ENCODE peak calls at places on chromosomes 4 and X, in six cellular contexts. One of them, this sample, is unnamed.

GRCh38 chrX:15749642-15750610 is 11.9 kb downstream of the CA5B start:
- DNase-seq in hepatocyte: no peak
- DNase-seq in heart right ventricle: no peak
- DNase-seq in testis: peak
- DNase-seq in left ventricle myocardium inferior: peak
- DNase-seq in pancreas: no peak
- DNase-seq in this sample: no peak

GRCh38 chr4:106268731-106269272 is 47.2 kb downstream of the TBCK start:
- DNase-seq in testis: no peak
- DNase-seq in left ventricle myocardium inferior: no peak
- DNase-seq in hepatocyte: no peak
- DNase-seq in pancreas: no peak
- DNase-seq in heart right ventricle: no peak
- DNase-seq in this sample: no peak

GRCh38 chr4:147822128-147822527 is 90.2 kb downstream of the ARHGAP10 start:
- DNase-seq in left ventricle myocardium inferior: peak
- DNase-seq in pancreas: peak
- DNase-seq in testis: peak
- DNase-seq in hepatocyte: peak
- DNase-seq in heart right ventricle: peak
- DNase-seq in this sample: peak

GRCh38 chr4:155908187-155909139 is 5.0 kb downstream of the TDO2 start:
- DNase-seq in testis: no peak
- DNase-seq in left ventricle myocardium inferior: no peak
- DNase-seq in hepatocyte: no peak
- DNase-seq in pancreas: no peak
- DNase-seq in heart right ventricle: no peak
- DNase-seq in this sample: no peak

GRCh38 chr4:178148106-178148505 is 705.9 kb upstream of the AGA start:
- DNase-seq in hepatocyte: no peak
- DNase-seq in heart right ventricle: no peak
- DNase-seq in pancreas: no peak
- DNase-seq in testis: no peak
- DNase-seq in left ventricle myocardium inferior: no peak
- DNase-seq in this sample: no peak

GRCh38 chr4:73448448-73449203 is 12.6 kb downstream of the AFP start:
- DNase-seq in left ventricle myocardium inferior: no peak
- DNase-seq in hepatocyte: no peak
- DNase-seq in testis: no peak
- DNase-seq in pancreas: no peak
- DNase-seq in heart right ventricle: no peak
- DNase-seq in this sample: no peak

GRCh38 chr4:61273237-61273636 is 73.1 kb downstream of the ADGRL3 start:
- DNase-seq in hepatocyte: peak
- DNase-seq in testis: no peak
- DNase-seq in heart right ventricle: no peak
- DNase-seq in pancreas: no peak
- DNase-seq in left ventricle myocardium inferior: no peak
- DNase-seq in this sample: no peak

GRCh38 chr4:73615613-73616012 is 4.6 kb downstream of the RASSF6 start:
- DNase-seq in testis: no peak
- DNase-seq in pancreas: no peak
- DNase-seq in heart right ventricle: no peak
- DNase-seq in hepatocyte: peak
- DNase-seq in left ventricle myocardium inferior: no peak
- DNase-seq in this sample: no peak

GRCh38 chr4:173584506-173584905 is 54.5 kb upstream of the HAND2 start:
- DNase-seq in heart right ventricle: no peak
- DNase-seq in left ventricle myocardium inferior: no peak
- DNase-seq in hepatocyte: no peak
- DNase-seq in testis: no peak
- DNase-seq in pancreas: no peak
- DNase-seq in this sample: no peak

DNA sequence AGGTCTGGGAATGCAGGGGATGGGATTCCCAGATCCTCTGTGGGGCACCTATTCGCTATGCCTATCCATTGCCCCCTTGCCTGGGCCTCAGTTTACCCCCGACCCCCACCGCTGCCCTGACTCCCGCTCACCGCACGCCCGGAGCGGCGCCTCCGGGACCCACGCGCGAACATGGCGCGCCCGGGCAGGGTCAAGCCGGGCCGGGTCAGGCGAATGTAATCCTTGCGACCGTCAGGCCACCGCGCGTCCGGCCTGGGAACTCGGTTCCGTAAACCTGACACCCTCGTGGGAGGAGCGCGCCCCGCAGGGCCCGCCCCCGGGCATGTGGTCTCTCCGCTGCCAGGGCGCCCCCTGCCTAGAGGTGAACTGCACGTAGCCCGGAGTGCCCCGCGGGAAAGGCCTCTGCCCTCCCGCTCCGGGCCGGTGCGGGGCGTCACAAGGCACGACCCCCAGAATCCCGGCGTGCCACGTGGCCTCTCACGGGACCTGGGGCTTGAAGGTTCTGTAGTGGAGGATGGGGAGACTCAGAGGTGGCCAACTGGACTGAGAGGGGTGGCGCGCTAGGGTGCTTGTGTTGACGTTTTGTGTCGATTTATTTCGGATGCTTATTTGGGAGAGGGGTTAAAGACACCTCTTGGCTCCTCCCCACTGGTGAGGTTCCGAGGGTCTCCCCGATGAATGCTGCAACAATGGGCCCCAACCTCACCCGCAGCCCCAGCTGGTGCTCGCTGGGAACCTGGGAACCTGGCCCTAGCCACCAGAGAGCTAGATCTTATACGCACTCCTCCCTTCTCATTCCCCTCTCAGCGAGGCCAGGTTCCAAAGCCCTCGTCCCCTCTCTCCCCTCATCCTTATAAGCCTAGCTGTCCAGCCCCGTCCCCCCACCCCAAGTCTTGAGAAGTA is at the start of gene PRICKLE3:
- DNase-seq in left ventricle myocardium inferior: peak
- DNase-seq in hepatocyte: peak
- DNase-seq in testis: peak
- DNase-seq in heart right ventricle: peak
- DNase-seq in pancreas: peak
- DNase-seq in this sample: peak
- TF ChIP-seq CTCF in left ventricle myocardium inferior: peak
- TF ChIP-seq CTCF in hepatocyte: peak
- TF ChIP-seq CTCF in testis: peak
- TF ChIP-seq CTCF in heart right ventricle: no peak
- TF ChIP-seq CTCF in pancreas: no peak
- TF ChIP-seq CTCF in this sample: peak

GRCh38 chr4:40734497-40734896 is 15.3 kb upstream of the NSUN7 start:
- DNase-seq in testis: no peak
- DNase-seq in pancreas: no peak
- DNase-seq in left ventricle myocardium inferior: no peak
- DNase-seq in heart right ventricle: no peak
- DNase-seq in hepatocyte: no peak
- DNase-seq in this sample: no peak

GRCh38 chr4:40733752-40734151 is 16.0 kb upstream of the NSUN7 start:
- DNase-seq in left ventricle myocardium inferior: no peak
- DNase-seq in hepatocyte: no peak
- DNase-seq in testis: no peak
- DNase-seq in pancreas: no peak
- DNase-seq in heart right ventricle: no peak
- DNase-seq in this sample: no peak

GRCh38 chr4:40737882-40738281 is 11.9 kb upstream of the NSUN7 start:
- DNase-seq in testis: no peak
- DNase-seq in hepatocyte: no peak
- DNase-seq in heart right ventricle: no peak
- DNase-seq in pancreas: no peak
- DNase-seq in left ventricle myocardium inferior: no peak
- DNase-seq in this sample: no peak

GRCh38 chr4:40739347-40739746 is 10.4 kb upstream of the NSUN7 start:
- DNase-seq in hepatocyte: no peak
- DNase-seq in left ventricle myocardium inferior: no peak
- DNase-seq in testis: no peak
- DNase-seq in pancreas: no peak
- DNase-seq in heart right ventricle: no peak
- DNase-seq in this sample: peak

DNA sequence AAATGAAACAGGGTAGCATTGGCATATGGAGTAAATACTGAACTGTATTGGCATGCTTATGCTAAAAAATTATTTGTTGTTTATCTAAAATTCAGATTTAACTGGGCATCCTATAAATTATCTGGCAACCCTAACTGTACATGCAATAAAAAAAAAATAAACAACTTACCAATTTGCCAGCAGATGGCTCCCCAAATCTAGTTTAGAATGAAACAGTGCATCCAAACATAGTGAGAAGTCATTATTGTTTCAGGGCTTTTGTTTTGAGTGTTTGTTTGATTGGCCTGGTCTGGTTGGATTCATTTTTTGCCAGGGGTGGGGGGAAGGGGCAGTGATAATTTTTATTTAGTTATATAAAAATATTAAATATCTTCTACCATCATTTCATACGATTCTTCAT is 12.8 kb upstream of the NSUN7 start:
- DNase-seq in heart right ventricle: no peak
- DNase-seq in pancreas: no peak
- DNase-seq in left ventricle myocardium inferior: no peak
- DNase-seq in hepatocyte: peak
- DNase-seq in testis: no peak
- DNase-seq in this sample: peak
- TF ChIP-seq CTCF in heart right ventricle: no peak
- TF ChIP-seq CTCF in pancreas: no peak
- TF ChIP-seq CTCF in left ventricle myocardium inferior: peak
- TF ChIP-seq CTCF in hepatocyte: peak
- TF ChIP-seq CTCF in testis: no peak
- TF ChIP-seq CTCF in this sample: peak

DNA sequence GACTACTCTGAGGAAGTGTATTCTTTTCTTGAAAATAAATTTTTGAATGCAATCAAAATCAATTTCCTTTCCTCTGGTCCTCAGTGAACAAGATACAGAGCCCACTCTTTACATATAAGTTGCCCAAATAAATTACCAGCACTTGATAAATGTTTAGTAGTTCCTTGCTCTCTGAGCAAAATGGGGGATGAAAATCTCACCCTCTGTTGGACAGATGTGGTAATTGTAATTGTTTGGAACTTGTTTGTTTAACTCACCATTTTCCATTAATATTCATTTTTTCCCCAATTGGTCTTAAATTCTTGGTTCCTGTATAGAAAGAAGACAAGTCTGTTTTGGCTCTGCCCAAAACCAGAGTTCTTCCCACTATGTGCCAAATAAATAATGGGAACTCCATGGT is 146.3 kb downstream of the LDB2 start:
- DNase-seq in left ventricle myocardium inferior: no peak
- DNase-seq in heart right ventricle: no peak
- DNase-seq in testis: no peak
- DNase-seq in hepatocyte: no peak
- DNase-seq in pancreas: no peak
- DNase-seq in this sample: no peak
- TF ChIP-seq CTCF in left ventricle myocardium inferior: peak
- TF ChIP-seq CTCF in heart right ventricle: no peak
- TF ChIP-seq CTCF in testis: no peak
- TF ChIP-seq CTCF in hepatocyte: peak
- TF ChIP-seq CTCF in pancreas: peak
- TF ChIP-seq CTCF in this sample: peak

GRCh38 chr4:8103421-8103820 is 55.2 kb downstream of the ABLIM2 start:
- DNase-seq in left ventricle myocardium inferior: no peak
- DNase-seq in heart right ventricle: no peak
- DNase-seq in testis: no peak
- DNase-seq in pancreas: no peak
- DNase-seq in hepatocyte: no peak
- DNase-seq in this sample: no peak
- TF ChIP-seq CTCF in left ventricle myocardium inferior: no peak
- TF ChIP-seq CTCF in heart right ventricle: no peak
- TF ChIP-seq CTCF in testis: no peak
- TF ChIP-seq CTCF in pancreas: no peak
- TF ChIP-seq CTCF in hepatocyte: no peak
- TF ChIP-seq CTCF in this sample: no peak

GRCh38 chr4:1602621-1603412 is 81.3 kb downstream of the FAM53A start:
- DNase-seq in pancreas: no peak
- DNase-seq in heart right ventricle: peak
- DNase-seq in hepatocyte: no peak
- DNase-seq in testis: no peak
- DNase-seq in left ventricle myocardium inferior: no peak
- DNase-seq in this sample: no peak

GRCh38 chr4:1604181-1604705 is 79.9 kb downstream of the FAM53A start:
- DNase-seq in hepatocyte: no peak
- DNase-seq in heart right ventricle: peak
- DNase-seq in pancreas: no peak
- DNase-seq in testis: no peak
- DNase-seq in left ventricle myocardium inferior: no peak
- DNase-seq in this sample: no peak

GRCh38 chr4:1603413-1604135 is 80.5 kb downstream of the FAM53A start:
- DNase-seq in hepatocyte: no peak
- DNase-seq in heart right ventricle: peak
- DNase-seq in testis: no peak
- DNase-seq in left ventricle myocardium inferior: no peak
- DNase-seq in pancreas: no peak
- DNase-seq in this sample: no peak

GRCh38 chr4:1601852-1602525 is 82.1 kb downstream of the FAM53A start:
- DNase-seq in pancreas: no peak
- DNase-seq in left ventricle myocardium inferior: no peak
- DNase-seq in testis: no peak
- DNase-seq in heart right ventricle: peak
- DNase-seq in hepatocyte: no peak
- DNase-seq in this sample: no peak

DNA sequence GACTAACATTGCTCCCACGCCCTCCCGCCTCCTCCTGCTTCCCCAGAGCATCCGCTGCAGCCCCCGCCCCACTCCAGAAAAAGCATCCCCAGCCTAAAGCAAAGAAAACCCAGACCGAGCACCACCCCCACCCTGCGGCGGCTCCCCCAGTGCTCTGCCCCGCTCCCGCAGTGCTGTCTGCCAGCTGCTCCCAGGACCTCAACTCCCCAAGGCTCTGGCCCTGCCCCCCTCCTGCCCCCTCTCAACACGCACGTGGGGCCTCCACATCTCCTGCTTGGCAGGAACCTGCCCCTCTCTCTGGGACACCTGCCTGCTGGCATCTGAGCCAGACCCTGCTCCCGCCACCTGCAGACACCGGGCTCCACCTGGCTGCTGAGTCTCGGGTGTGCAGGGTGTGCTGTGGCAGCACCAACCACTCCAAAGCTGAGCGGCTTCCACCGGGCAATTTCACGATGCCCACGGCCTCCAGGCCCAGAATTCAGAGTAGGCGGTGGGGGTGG is 79.4 kb downstream of the FAM53A start:
- DNase-seq in pancreas: no peak
- DNase-seq in left ventricle myocardium inferior: no peak
- DNase-seq in testis: no peak
- DNase-seq in hepatocyte: no peak
- DNase-seq in heart right ventricle: peak
- DNase-seq in this sample: no peak
- TF ChIP-seq CTCF in pancreas: no peak
- TF ChIP-seq CTCF in left ventricle myocardium inferior: no peak
- TF ChIP-seq CTCF in testis: no peak
- TF ChIP-seq CTCF in hepatocyte: no peak
- TF ChIP-seq CTCF in heart right ventricle: no peak
- TF ChIP-seq CTCF in this sample: peak

GRCh38 chr4:29079260-29079659 is 1640.9 kb upstream of the PCDH7 start:
- DNase-seq in left ventricle myocardium inferior: no peak
- DNase-seq in hepatocyte: no peak
- DNase-seq in pancreas: no peak
- DNase-seq in testis: no peak
- DNase-seq in heart right ventricle: no peak
- DNase-seq in this sample: no peak
- TF ChIP-seq CTCF in left ventricle myocardium inferior: no peak
- TF ChIP-seq CTCF in hepatocyte: no peak
- TF ChIP-seq CTCF in pancreas: no peak
- TF ChIP-seq CTCF in testis: no peak
- TF ChIP-seq CTCF in heart right ventricle: no peak
- TF ChIP-seq CTCF in this sample: peak

GRCh38 chrX:52363247-52363883 is 5.5 kb upstream of the XAGE2 start:
- DNase-seq in testis: no peak
- DNase-seq in heart right ventricle: no peak
- DNase-seq in left ventricle myocardium inferior: no peak
- DNase-seq in pancreas: no peak
- DNase-seq in hepatocyte: peak
- DNase-seq in this sample: no peak
- TF ChIP-seq CTCF in testis: no peak
- TF ChIP-seq CTCF in heart right ventricle: no peak
- TF ChIP-seq CTCF in left ventricle myocardium inferior: no peak
- TF ChIP-seq CTCF in pancreas: no peak
- TF ChIP-seq CTCF in hepatocyte: peak
- TF ChIP-seq CTCF in this sample: peak

This sample was measured in LNCaP clone FGC.